ENCODE peak calls at places on chromosome 15, in five cellular contexts. One of them, this sample, is unnamed.

GRCh38 chr15:37106490-37107001 is 6.2 kb upstream of the MEIS2 start:
- DNase-seq in T-cell: no peak
- DNase-seq in stimulated activated CD4-positive, alpha-beta T cell treated with anti-CD3 and anti-CD28 coated beads, Interleukin-1b, Interleukin-23, amount 100 ng/mL, for 4 hours: no peak
- DNase-seq in activated CD4-positive, CD25-positive, alpha-beta regulatory T cell: no peak
- DNase-seq in MG63: no peak
- DNase-seq in this sample: no peak

GRCh38 chr15:79582650-79583049 is 150.5 kb downstream of the MINAR1 start:
- DNase-seq in MG63: no peak
- DNase-seq in stimulated activated CD4-positive, alpha-beta T cell treated with anti-CD3 and anti-CD28 coated beads, Interleukin-1b, Interleukin-23, amount 100 ng/mL, for 4 hours: no peak
- DNase-seq in activated CD4-positive, CD25-positive, alpha-beta regulatory T cell: no peak
- DNase-seq in T-cell: no peak
- DNase-seq in this sample: peak; percentile 43

GRCh38 chr15:45128971-45129639 is 574 bp downstream of the DUOXA1 start:
- DNase-seq in activated CD4-positive, CD25-positive, alpha-beta regulatory T cell: no peak
- DNase-seq in stimulated activated CD4-positive, alpha-beta T cell treated with anti-CD3 and anti-CD28 coated beads, Interleukin-1b, Interleukin-23, amount 100 ng/mL, for 4 hours: no peak
- DNase-seq in T-cell: no peak
- DNase-seq in MG63: no peak
- DNase-seq in this sample: no peak

GRCh38 chr15:75620776-75621536 is 4.6 kb downstream of the SNUPN start:
- DNase-seq in MG63: peak; percentile 91
- DNase-seq in T-cell: no peak
- DNase-seq in activated CD4-positive, CD25-positive, alpha-beta regulatory T cell: no peak
- DNase-seq in stimulated activated CD4-positive, alpha-beta T cell treated with anti-CD3 and anti-CD28 coated beads, Interleukin-1b, Interleukin-23, amount 100 ng/mL, for 4 hours: no peak
- DNase-seq in this sample: peak; percentile 96

GRCh38 chr15:41631880-41632279 is 28.3 kb upstream of the MGA start:
- DNase-seq in MG63: no peak
- DNase-seq in T-cell: no peak
- DNase-seq in activated CD4-positive, CD25-positive, alpha-beta regulatory T cell: no peak
- DNase-seq in stimulated activated CD4-positive, alpha-beta T cell treated with anti-CD3 and anti-CD28 coated beads, Interleukin-1b, Interleukin-23, amount 100 ng/mL, for 4 hours: no peak
- DNase-seq in this sample: no peak

GRCh38 chr15:77118787-77119410 is 48.0 kb upstream of the TSPAN3 start:
- DNase-seq in activated CD4-positive, CD25-positive, alpha-beta regulatory T cell: no peak
- DNase-seq in stimulated activated CD4-positive, alpha-beta T cell treated with anti-CD3 and anti-CD28 coated beads, Interleukin-1b, Interleukin-23, amount 100 ng/mL, for 4 hours: peak; percentile 15
- DNase-seq in MG63: peak; percentile 18
- DNase-seq in T-cell: peak; percentile 7
- DNase-seq in this sample: peak; percentile 80

GRCh38 chr15:43545426-43545825 is 28.0 kb downstream of the MAP1A start:
- DNase-seq in stimulated activated CD4-positive, alpha-beta T cell treated with anti-CD3 and anti-CD28 coated beads, Interleukin-1b, Interleukin-23, amount 100 ng/mL, for 4 hours: no peak
- DNase-seq in MG63: no peak
- DNase-seq in T-cell: no peak
- DNase-seq in activated CD4-positive, CD25-positive, alpha-beta regulatory T cell: no peak
- DNase-seq in this sample: no peak

GRCh38 chr15:36392666-36393266 is 186.7 kb upstream of the CDIN1 start:
- DNase-seq in MG63: no peak
- DNase-seq in activated CD4-positive, CD25-positive, alpha-beta regulatory T cell: no peak
- DNase-seq in stimulated activated CD4-positive, alpha-beta T cell treated with anti-CD3 and anti-CD28 coated beads, Interleukin-1b, Interleukin-23, amount 100 ng/mL, for 4 hours: no peak
- DNase-seq in T-cell: no peak
- DNase-seq in this sample: no peak

GRCh38 chr15:25611603-25612002 is 172.8 kb upstream of the UBE3A start:
- DNase-seq in MG63: no peak
- DNase-seq in stimulated activated CD4-positive, alpha-beta T cell treated with anti-CD3 and anti-CD28 coated beads, Interleukin-1b, Interleukin-23, amount 100 ng/mL, for 4 hours: no peak
- DNase-seq in activated CD4-positive, CD25-positive, alpha-beta regulatory T cell: no peak
- DNase-seq in T-cell: no peak
- DNase-seq in this sample: peak; percentile 27

GRCh38 chr15:72944565-72944964 is 107.7 kb upstream of the NEO1 start:
- DNase-seq in activated CD4-positive, CD25-positive, alpha-beta regulatory T cell: no peak
- DNase-seq in stimulated activated CD4-positive, alpha-beta T cell treated with anti-CD3 and anti-CD28 coated beads, Interleukin-1b, Interleukin-23, amount 100 ng/mL, for 4 hours: no peak
- DNase-seq in MG63: no peak
- DNase-seq in T-cell: no peak
- DNase-seq in this sample: no peak

GRCh38 chr15:90558182-90558581 is 28.5 kb downstream of the CRTC3 start:
- DNase-seq in T-cell: no peak
- DNase-seq in stimulated activated CD4-positive, alpha-beta T cell treated with anti-CD3 and anti-CD28 coated beads, Interleukin-1b, Interleukin-23, amount 100 ng/mL, for 4 hours: no peak
- DNase-seq in MG63: no peak
- DNase-seq in activated CD4-positive, CD25-positive, alpha-beta regulatory T cell: no peak
- DNase-seq in this sample: no peak

GRCh38 chr15:71003314-71003713 is 110.7 kb downstream of the LRRC49 start:
- DNase-seq in T-cell: no peak
- DNase-seq in MG63: no peak
- DNase-seq in stimulated activated CD4-positive, alpha-beta T cell treated with anti-CD3 and anti-CD28 coated beads, Interleukin-1b, Interleukin-23, amount 100 ng/mL, for 4 hours: no peak
- DNase-seq in activated CD4-positive, CD25-positive, alpha-beta regulatory T cell: no peak
- DNase-seq in this sample: peak; percentile 7

GRCh38 chr15:70525551-70525950 is 237.8 kb downstream of the UACA start:
- DNase-seq in stimulated activated CD4-positive, alpha-beta T cell treated with anti-CD3 and anti-CD28 coated beads, Interleukin-1b, Interleukin-23, amount 100 ng/mL, for 4 hours: no peak
- DNase-seq in MG63: no peak
- DNase-seq in T-cell: no peak
- DNase-seq in activated CD4-positive, CD25-positive, alpha-beta regulatory T cell: no peak
- DNase-seq in this sample: no peak

GRCh38 chr15:64264511-64264910 is 91.5 kb downstream of the CSNK1G1 start:
- DNase-seq in stimulated activated CD4-positive, alpha-beta T cell treated with anti-CD3 and anti-CD28 coated beads, Interleukin-1b, Interleukin-23, amount 100 ng/mL, for 4 hours: no peak
- DNase-seq in T-cell: no peak
- DNase-seq in activated CD4-positive, CD25-positive, alpha-beta regulatory T cell: no peak
- DNase-seq in MG63: no peak
- DNase-seq in this sample: no peak

GRCh38 chr15:66897381-66897780 is 168.0 kb upstream of the SMAD3 start:
- DNase-seq in stimulated activated CD4-positive, alpha-beta T cell treated with anti-CD3 and anti-CD28 coated beads, Interleukin-1b, Interleukin-23, amount 100 ng/mL, for 4 hours: no peak
- DNase-seq in T-cell: no peak
- DNase-seq in activated CD4-positive, CD25-positive, alpha-beta regulatory T cell: no peak
- DNase-seq in MG63: no peak
- DNase-seq in this sample: no peak

GRCh38 chr15:31090741-31091140 is 10.8 kb downstream of the TRPM1 start:
- DNase-seq in activated CD4-positive, CD25-positive, alpha-beta regulatory T cell: no peak
- DNase-seq in T-cell: no peak
- DNase-seq in stimulated activated CD4-positive, alpha-beta T cell treated with anti-CD3 and anti-CD28 coated beads, Interleukin-1b, Interleukin-23, amount 100 ng/mL, for 4 hours: no peak
- DNase-seq in MG63: no peak
- DNase-seq in this sample: no peak

GRCh38 chr15:56821721-56822425 is 88.6 kb upstream of the ZNF280D start:
- DNase-seq in activated CD4-positive, CD25-positive, alpha-beta regulatory T cell: no peak
- DNase-seq in MG63: peak; percentile 45
- DNase-seq in stimulated activated CD4-positive, alpha-beta T cell treated with anti-CD3 and anti-CD28 coated beads, Interleukin-1b, Interleukin-23, amount 100 ng/mL, for 4 hours: peak; percentile 35
- DNase-seq in T-cell: peak; percentile 4
- DNase-seq in this sample: peak; percentile 69

GRCh38 chr15:100218411-100218810 is 123.4 kb downstream of the ADAMTS17 start:
- DNase-seq in stimulated activated CD4-positive, alpha-beta T cell treated with anti-CD3 and anti-CD28 coated beads, Interleukin-1b, Interleukin-23, amount 100 ng/mL, for 4 hours: no peak
- DNase-seq in activated CD4-positive, CD25-positive, alpha-beta regulatory T cell: no peak
- DNase-seq in MG63: no peak
- DNase-seq in T-cell: no peak
- DNase-seq in this sample: no peak

GRCh38 chr15:95850837-95851236 is 479.7 kb upstream of the NR2F2 start:
- DNase-seq in activated CD4-positive, CD25-positive, alpha-beta regulatory T cell: no peak
- DNase-seq in stimulated activated CD4-positive, alpha-beta T cell treated with anti-CD3 and anti-CD28 coated beads, Interleukin-1b, Interleukin-23, amount 100 ng/mL, for 4 hours: no peak
- DNase-seq in MG63: no peak
- DNase-seq in T-cell: no peak
- DNase-seq in this sample: no peak